ENCODE peak calls at places on chromosome 5, in four cellular contexts. Y, B, W and M are unnamed samples.

GRCh38 chr5:94993501-94993900 is 291.4 kb downstream of the MCTP1 start:
- DNase-seq in W (no peak), Y (no peak), B (no peak), M (no peak)

GRCh38 chr5:2509527-2509926 is 241.9 kb downstream of the IRX2 start:
- DNase-seq in B (no peak), W (no peak), Y (no peak), M (no peak)

GRCh38 chr5:56827043-56827442 is 11.7 kb downstream of the MAP3K1 start:
- DNase-seq in Y (no peak), B (peak), W (no peak), M (no peak)

GRCh38 chr5:115583474-115583873 is 18.8 kb downstream of the TICAM2 start:
- DNase-seq in B (no peak), W (no peak), Y (peak), M (no peak)

GRCh38 chr5:11075010-11075860 is 314.2 kb upstream of the DAP start:
- DNase-seq in W (peak), B (peak), Y (no peak), M (no peak)

GRCh38 chr5:77211013-77211690 is 672 bp downstream of the PDE8B start:
- DNase-seq in W (no peak), Y (no peak), B (peak), M (no peak)

GRCh38 chr5:141559481-141559880 is 59.3 kb downstream of the DIAPH1 start:
- DNase-seq in B (peak), Y (peak), W (no peak), M (no peak)

GRCh38 chr5:142568271-142568995 is 117.5 kb downstream of the FGF1 start:
- DNase-seq in B (no peak), W (no peak), Y (peak), M (no peak)

GRCh38 chr5:116880150-116880549 is 305.5 kb upstream of the SEMA6A start:
- DNase-seq in B (no peak), W (no peak), Y (no peak), M (no peak)

GRCh38 chr5:79495311-79495710 is 18.6 kb downstream of the HOMER1 start:
- DNase-seq in B (peak), W (no peak), Y (peak), M (peak)

GRCh38 chr5:159779481-159779880 is 136.8 kb upstream of the ADRA1B start:
- DNase-seq in Y (no peak), B (no peak), W (no peak), M (no peak)

GRCh38 chr5:135832941-135833340 is 1.5 kb upstream of the SLC25A48 start:
- DNase-seq in W (no peak), B (no peak), Y (no peak), M (no peak)

GRCh38 chr5:154778534-154778933 is 23.4 kb downstream of the LARP1 start:
- DNase-seq in W (no peak), B (no peak), Y (no peak), M (no peak)

GRCh38 chr5:16934123-16934522 is 2.0 kb downstream of the MYO10 start:
- DNase-seq in B (peak), W (peak), Y (peak), M (peak)

GRCh38 chr5:180704362-180704761 is 35.5 kb downstream of the OR2Y1 start:
- DNase-seq in B (peak), Y (peak), W (no peak), M (peak)

GRCh38 chr5:7857361-7857760 is 6.4 kb upstream of the CFAP90 start:
- DNase-seq in Y (no peak), B (no peak), W (no peak), M (no peak)

GRCh38 chr5:14669975-14670374 is 5.5 kb downstream of the OTULIN start:
- DNase-seq in W (no peak), Y (peak), B (peak), M (no peak)

GRCh38 chr5:173010547-173011464 is 27.2 kb downstream of the ATP6V0E1 start:
- DNase-seq in B (peak), W (peak), Y (peak), M (peak)

GRCh38 chr5:175878021-175878420 is 6.6 kb downstream of the CPLX2 start:
- DNase-seq in Y (no peak), B (no peak), W (no peak), M (no peak)

GRCh38 chr5:20601678-20602100 is 613.7 kb upstream of the CDH18 start:
- DNase-seq in W (no peak), Y (no peak), B (peak), M (no peak)

GRCh38 chr5:139100825-139101224 is 97.3 kb downstream of the SIL1 start:
- DNase-seq in B (no peak), W (no peak), Y (peak), M (peak)

GRCh38 chr5:172123269-172123692 is 64.7 kb downstream of the STK10 start:
- DNase-seq in Y (peak), B (peak), W (no peak), M (no peak)

GRCh38 chr5:129963359-129963758 is 59.1 kb downstream of the CHSY3 start:
- DNase-seq in B (no peak), W (no peak), Y (peak), M (no peak)

GRCh38 chr5:60492958-60493357 is 207.0 kb downstream of the DEPDC1B start:
- DNase-seq in B (no peak), Y (peak), W (no peak), M (no peak)

DNA sequence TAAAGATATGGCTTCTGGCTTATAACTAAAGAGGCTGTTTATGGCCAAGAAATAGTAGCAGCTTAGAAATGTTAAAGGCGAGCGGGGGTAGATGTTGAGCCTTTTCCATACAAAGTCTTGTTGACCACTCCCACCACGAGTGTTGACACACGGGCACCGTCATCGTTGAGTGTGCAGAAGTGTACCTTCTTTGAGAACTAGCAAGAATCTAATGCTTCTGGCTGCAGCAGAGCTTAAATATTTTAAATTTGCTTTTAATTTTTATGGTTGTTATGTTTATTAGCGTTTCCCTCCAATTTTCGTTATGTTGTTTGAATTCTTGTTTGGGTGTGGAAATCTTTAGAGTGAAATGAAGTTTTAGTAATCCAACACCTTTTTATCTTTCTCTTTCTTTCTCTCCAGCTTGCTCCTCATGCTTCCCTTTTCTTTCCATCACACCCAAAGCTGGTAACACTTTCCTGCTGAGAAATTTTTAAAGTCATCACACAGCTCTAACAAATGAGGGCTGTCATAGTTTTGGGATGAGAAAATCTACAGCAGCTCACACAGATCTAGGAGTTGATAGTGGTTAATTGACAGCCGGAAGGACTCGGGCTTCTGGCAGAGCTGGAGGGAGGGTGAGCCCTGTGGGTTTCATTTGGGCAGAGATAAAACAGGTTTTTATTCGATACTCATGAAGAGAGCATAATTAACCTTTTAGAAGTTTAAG is 120.1 kb upstream of the ZNF608 start:
- DNase-seq in Y (no peak), B (peak), W (no peak), M (peak)
- H3K9ac ChIP-seq in Y (no peak), B (no peak), W (no peak), M (no peak)

DNA sequence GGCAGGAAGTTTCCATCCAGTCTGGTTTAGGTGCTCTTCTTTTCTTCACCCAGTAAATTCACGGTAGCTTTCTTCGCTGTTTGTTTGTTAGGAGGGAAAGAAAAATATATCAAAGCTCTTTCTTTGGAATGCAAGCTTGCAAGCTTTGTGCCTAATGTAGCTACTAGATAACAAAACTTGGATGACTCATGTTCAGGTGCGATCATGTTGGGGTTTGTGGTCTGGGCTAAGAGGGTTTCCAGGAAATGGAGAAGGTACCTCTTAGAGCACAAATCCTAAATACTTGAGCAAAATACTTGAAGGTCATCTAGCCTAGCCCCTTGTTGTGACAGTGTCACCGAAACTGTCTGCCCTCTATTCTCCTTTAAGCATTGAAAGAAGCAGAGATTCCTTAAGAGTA is 17.7 kb downstream of the SRP19 start:
- DNase-seq in Y (peak), B (peak), W (no peak), M (peak)
- H3K23ac ChIP-seq in Y (no peak), B (no peak), W (no peak), M (no peak)

GRCh38 chr5:39395521-39395920 is 29.3 kb downstream of the DAB2 start:
- DNase-seq in Y (peak), B (no peak), W (no peak), M (no peak)
- H3K9ac ChIP-seq in Y (no peak), B (no peak), W (no peak), M (no peak)

DNA sequence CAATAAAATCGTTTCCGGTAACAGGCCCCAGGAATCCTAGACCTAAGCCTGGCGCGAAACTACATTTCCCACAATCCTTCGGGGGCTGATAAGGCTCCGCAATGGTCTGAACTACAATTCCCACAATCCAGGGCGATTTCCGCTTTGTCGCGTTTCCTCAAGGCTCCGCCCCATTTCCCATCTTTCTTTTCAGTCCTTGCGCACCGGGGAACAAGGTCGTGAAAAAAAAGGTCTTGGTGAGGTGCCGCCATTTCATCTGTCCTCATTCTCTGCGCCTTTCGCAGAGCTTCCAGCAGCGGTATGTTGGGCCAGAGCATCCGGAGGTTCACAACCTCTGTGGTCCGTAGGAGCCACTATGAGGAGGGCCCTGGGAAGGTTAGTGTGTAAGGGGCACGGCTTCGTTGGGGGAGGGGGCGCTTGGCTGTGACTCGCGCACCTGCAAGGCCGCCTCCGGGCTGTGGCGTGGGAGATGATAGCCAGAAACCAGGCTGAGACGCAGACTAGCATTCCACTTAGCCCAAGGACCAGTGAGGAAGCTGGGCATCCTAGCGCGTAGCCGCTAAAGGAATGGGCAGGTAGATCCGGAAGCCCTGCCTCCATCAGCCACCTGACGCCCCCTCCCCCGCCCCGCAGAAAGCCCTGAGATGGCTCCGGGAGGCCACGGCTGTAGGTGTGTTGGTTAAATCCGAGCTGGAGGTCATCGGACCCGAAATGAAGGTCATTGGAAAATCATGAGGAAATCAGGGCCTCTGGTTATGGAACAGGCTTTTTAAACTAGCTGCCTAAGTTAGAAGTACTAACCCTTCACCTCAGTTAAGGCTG is at the start of gene COX7C:
- DNase-seq in Y (peak), B (peak), W (peak), M (peak)
- H3K23ac ChIP-seq in Y (peak), B (no peak), W (no peak), M (no peak)